ENCODE peak calls at places on chromosomes 4 and X, in nine cellular contexts. Z is stimulated activated CD8-positive, alpha-beta memory T cell treated with anti-CD3 and anti-CD28 coated beads, Interleukin-4, amount 100 ng/mL, for 48 hours; C is nucleus accumbens; F is right lobe of liver; D is transverse colon; I is ELR; K is mesendoderm; O is activated T-helper 1 cell treated with Interleukin-2 at 50 U/mL for 16 hours; X is keratinocyte. U is an unnamed sample.
A peak's percentile ranks its signal among the peaks of the same experiment; 100 is the strongest.

GRCh38 chr4:182938213-182938645 is 21.0 kb upstream of the DCTD start:
- DNase-seq in Z (peak; percentile 83), C (peak; percentile 7), F (peak; percentile 76), D (peak; percentile 78), I (peak; percentile 73), K (peak; percentile 79), O (peak; percentile 37), X (no peak), U (no peak)

GRCh38 chr4:61489927-61490326 is 289.8 kb downstream of the ADGRL3 start:
- DNase-seq in Z (no peak), C (no peak), F (no peak), D (no peak), I (no peak), K (peak; percentile 84), O (no peak), X (no peak), U (no peak)

GRCh38 chrX:40154229-40154852 is 56.6 kb upstream of the BCOR start:
- DNase-seq in Z (no peak), C (peak; percentile 34), F (peak; percentile 25), D (no peak), I (peak; percentile 59), K (peak; percentile 69), O (no peak), X (no peak), U (no peak)

GRCh38 chrX:103791233-103791632 is 14.6 kb downstream of the PLP1 start:
- DNase-seq in Z (no peak), C (no peak), F (no peak), D (no peak), I (no peak), K (peak; percentile 84), O (no peak), X (no peak), U (no peak)

GRCh38 chr4:121277194-121278105 is 103.4 kb downstream of the QRFPR start:
- DNase-seq in Z (no peak), C (no peak), F (no peak), D (peak; percentile 16), I (peak; percentile 35), K (peak; percentile 83), O (no peak), X (no peak), U (no peak)

GRCh38 chrX:43880439-43880838 is 1.8 kb downstream of the MAOB start:
- DNase-seq in Z (no peak), C (no peak), F (no peak), D (no peak), I (no peak), K (no peak), O (no peak), X (peak; percentile 25), U (no peak)

GRCh38 chr4:183434264-183435045 is 10.0 kb upstream of the CDKN2AIP start:
- DNase-seq in Z (no peak), C (no peak), F (no peak), D (no peak), I (no peak), K (no peak), O (no peak), X (no peak), U (no peak)

GRCh38 chr4:185730387-185730786 is 81.6 kb downstream of the SORBS2 start:
- DNase-seq in Z (no peak), C (no peak), F (no peak), D (no peak), I (no peak), K (peak; percentile 62), O (no peak), X (no peak), U (no peak)

GRCh38 chr4:106773106-106773905 is 262.8 kb downstream of the DKK2 start:
- DNase-seq in Z (no peak), C (no peak), F (no peak), D (no peak), I (no peak), K (no peak), O (no peak), X (no peak), U (no peak)

GRCh38 chr4:86451560-86452322 is 91.9 kb upstream of the MAPK10 start:
- DNase-seq in Z (no peak), C (no peak), F (no peak), D (no peak), I (peak; percentile 21), K (peak; percentile 95), O (no peak), X (no peak), U (no peak)

GRCh38 chrX:8726031-8726652 is 5.8 kb downstream of the ANOS1 start:
- DNase-seq in Z (no peak), C (no peak), F (no peak), D (no peak), I (peak; percentile 46), K (peak; percentile 85), O (no peak), X (no peak), U (no peak)

GRCh38 chrX:115339441-115340025 is 50.0 kb downstream of the LUZP4 start:
- DNase-seq in Z (no peak), C (no peak), F (no peak), D (no peak), I (no peak), K (no peak), O (no peak), X (no peak), U (no peak)

GRCh38 chrX:139211568-139212182 is 318.9 kb upstream of the F9 start:
- DNase-seq in Z (no peak), C (no peak), F (no peak), D (no peak), I (no peak), K (peak; percentile 85), O (no peak), X (no peak), U (no peak)

GRCh38 chr4:114208747-114209146 is 229.3 kb upstream of the ARSJ start:
- DNase-seq in Z (no peak), C (no peak), F (no peak), D (no peak), I (peak; percentile 36), K (no peak), O (no peak), X (no peak), U (no peak)

GRCh38 chrX:15915959-15916703 is 61.5 kb upstream of the AP1S2 start:
- DNase-seq in Z (no peak), C (no peak), F (no peak), D (no peak), I (peak; percentile 46), K (peak; percentile 37), O (no peak), X (no peak), U (no peak)

GRCh38 chr4:187558391-187558790 is 437.2 kb upstream of the ZFP42 start:
- DNase-seq in Z (no peak), C (no peak), F (no peak), D (no peak), I (peak; percentile 11), K (no peak), O (no peak), X (no peak), U (no peak)

GRCh38 chr4:7075962-7076693 is 8.3 kb upstream of the GRPEL1 start:
- DNase-seq in Z (no peak), C (no peak), F (no peak), D (no peak), I (peak; percentile 16), K (peak; percentile 5), O (no peak), X (no peak), U (no peak)

U was measured in cerebellar nuclear complex.